ENCODE peak calls at places on chromosomes 13 and 19, in nine cellular contexts. W, I, X, Z, Q, A, F, H and E are unnamed samples.

GRCh38 chr19:35347171-35347929 is at the start of gene FFAR1:
- DNase-seq in Z (peak), I (no peak), W (peak), F (no peak), Q (peak), A (no peak), H (no peak), X (no peak), E (peak)

GRCh38 chr19:2170219-2170618 is 6.5 kb downstream of the DOT1L start:
- DNase-seq in W (no peak), Z (no peak), Q (no peak), F (no peak), X (no peak), A (no peak), H (no peak), I (no peak), E (no peak)

GRCh38 chr19:4669723-4670480 is at the start of gene MYDGF:
- DNase-seq in I (peak), Z (peak), W (peak), X (peak), Q (peak), H (peak), A (peak), F (no peak), E (peak)

GRCh38 chr13:39676315-39676876 is 20.9 kb downstream of the COG6 start:
- DNase-seq in X (no peak), I (peak), A (no peak), H (peak), Z (peak), F (no peak), Q (no peak), W (peak), E (no peak)

GRCh38 chr19:58519087-58519354 is 589 bp downstream of the ZBTB45 start:
- DNase-seq in X (peak), H (no peak), A (no peak), W (no peak), Q (no peak), I (peak), F (no peak), Z (peak), E (peak)

GRCh38 chr13:76846363-76846762 is 39.8 kb downstream of the KCTD12 start:
- DNase-seq in X (no peak), W (no peak), Q (no peak), A (no peak), Z (no peak), F (no peak), H (no peak), I (no peak), E (no peak)

GRCh38 chr13:34243396-34243795 is 425.4 kb downstream of the RFC3 start:
- DNase-seq in Q (no peak), H (no peak), F (no peak), Z (no peak), A (no peak), W (no peak), I (no peak), X (no peak), E (no peak)

GRCh38 chr13:50149143-50149703 is 134.0 kb downstream of the KCNRG start:
- DNase-seq in A (no peak), H (no peak), I (no peak), F (no peak), W (no peak), Q (no peak), X (no peak), Z (no peak), E (no peak)

GRCh38 chr13:58712191-58712590 is 1080.6 kb downstream of the PCDH17 start:
- DNase-seq in F (no peak), W (no peak), Q (no peak), Z (no peak), I (no peak), A (no peak), H (no peak), X (no peak), E (no peak)

GRCh38 chr13:22800726-22801401 is 379.9 kb upstream of the SGCG start:
- DNase-seq in F (no peak), Q (no peak), A (no peak), Z (peak), H (no peak), X (peak), W (no peak), I (no peak), E (no peak)

GRCh38 chr19:32196690-32197420 is 148.6 kb upstream of the ZNF507 start:
- DNase-seq in X (no peak), Q (no peak), W (no peak), H (no peak), I (no peak), F (no peak), A (no peak), Z (no peak), E (no peak)

GRCh38 chr13:95005300-95005699 is 293.0 kb upstream of the SOX21 start:
- DNase-seq in X (no peak), Z (no peak), A (no peak), F (no peak), H (no peak), Q (no peak), I (no peak), W (no peak), E (no peak)

GRCh38 chr19:28009696-28010095 is 1203.3 kb downstream of the UQCRFS1 start:
- DNase-seq in Z (no peak), X (peak), A (no peak), W (no peak), F (no peak), I (no peak), Q (no peak), H (peak), E (no peak)

GRCh38 chr19:6768236-6768785 is 1.1 kb upstream of the SH2D3A start:
- DNase-seq in I (no peak), Z (no peak), F (no peak), W (no peak), X (no peak), Q (no peak), A (no peak), H (no peak), E (no peak)